ENCODE peak calls at places on chromosome 21, in ten cellular contexts. N is CD4-positive, CD25-positive, alpha-beta regulatory T cell; F is EH; Y is CMK; O is NCI-H69; L is AG09319; A is right cardiac atrium; X is NB4; Q is T47D; P is fibroblast of mammary gland. C is an unnamed sample.

GRCh38 chr21:44304846-44305245 is 5.0 kb downstream of the PFKL start:
- DNase-seq in X (peak), N (peak), F (peak), A (no peak), Q (peak), L (no peak), Y (peak), P (peak), O (peak), C (peak)

GRCh38 chr21:15631342-15631741 is 98.4 kb upstream of the USP25 start:
- DNase-seq in L (no peak), N (no peak), Q (no peak), A (no peak), P (peak), Y (no peak), F (peak), X (no peak), O (no peak), C (no peak)

GRCh38 chr21:35266546-35266945 is 217.4 kb upstream of the RUNX1 start:
- DNase-seq in Y (no peak), O (no peak), Q (peak), L (no peak), P (no peak), F (peak), N (no peak), X (no peak), A (no peak), C (peak)

GRCh38 chr21:40002978-40003377 is 135.7 kb downstream of the PCP4 start:
- DNase-seq in A (no peak), P (no peak), F (no peak), L (no peak), Y (no peak), N (no peak), Q (no peak), X (no peak), O (no peak), C (no peak)

GRCh38 chr21:14206222-14206621 is 4.5 kb downstream of the LIPI start:
- DNase-seq in X (no peak), F (no peak), L (no peak), N (no peak), P (no peak), Y (no peak), A (no peak), Q (no peak), O (no peak), C (no peak)

GRCh38 chr21:44051462-44051941 is 39.4 kb downstream of the TRAPPC10 start:
- DNase-seq in Q (no peak), Y (no peak), P (peak), A (peak), F (no peak), O (no peak), L (no peak), X (no peak), N (no peak), C (no peak)

GRCh38 chr21:16307256-16307655 is 577.5 kb downstream of the USP25 start:
- DNase-seq in L (no peak), P (no peak), X (no peak), N (no peak), O (no peak), A (no peak), Y (no peak), F (no peak), Q (no peak), C (no peak)

GRCh38 chr21:38742580-38743260 is 63.0 kb upstream of the ETS2 start:
- DNase-seq in L (no peak), O (no peak), N (no peak), Y (no peak), F (no peak), Q (no peak), A (no peak), X (no peak), P (no peak), C (no peak)

GRCh38 chr21:35350965-35351364 is 301.9 kb upstream of the RUNX1 start:
- DNase-seq in Y (no peak), Q (no peak), O (no peak), X (no peak), A (no peak), F (peak), L (no peak), P (peak), N (no peak), C (no peak)

GRCh38 chr21:37149411-37149810 is 76.4 kb downstream of the TTC3 start:
- DNase-seq in L (peak), F (peak), Y (no peak), Q (no peak), P (peak), A (no peak), O (no peak), N (no peak), X (no peak), C (no peak)